ENCODE peak calls at places on chromosomes 7 and 10, in four cellular contexts. A is HepG2, T is GM12878, E is K562. R is an unnamed sample.

GRCh38 chr10:13500201-13500600 is 28.6 kb downstream of the BEND7 start:
- DNase-seq in A (peak), T (no peak), E (no peak), R (no peak)

GRCh38 chr7:37289781-37290180 is 158.9 kb downstream of the ELMO1 start:
- DNase-seq in A (no peak), T (no peak), E (no peak), R (no peak)

GRCh38 chr10:26780793-26781601 is 79.8 kb downstream of the ABI1 start:
- DNase-seq in A (no peak), T (peak), E (no peak), R (peak)

GRCh38 chr7:33043875-33044718 is 18.5 kb downstream of the NT5C3A start:
- DNase-seq in A (peak), T (no peak), E (no peak), R (no peak)

GRCh38 chr7:12436896-12437535 is 33.4 kb upstream of the VWDE start:
- DNase-seq in A (no peak), T (no peak), E (peak), R (no peak)

GRCh38 chr7:73937014-73937413 is 76.1 kb downstream of the TMEM270 start:
- DNase-seq in A (no peak), T (no peak), E (no peak), R (no peak)

GRCh38 chr10:18402766-18403346 is 248.5 kb downstream of the NSUN6 start:
- DNase-seq in A (no peak), T (no peak), E (no peak), R (no peak)

GRCh38 chr10:100146398-100146797 is 39.4 kb downstream of the ERLIN1 start:
- DNase-seq in A (no peak), T (no peak), E (no peak), R (no peak)

GRCh38 chr7:73933091-73933490 is 72.1 kb downstream of the TMEM270 start:
- DNase-seq in A (no peak), T (no peak), E (no peak), R (no peak)

GRCh38 chr7:149599636-149600206 is 102.1 kb upstream of the ZNF746 start:
- DNase-seq in A (no peak), T (no peak), E (no peak), R (no peak)

GRCh38 chr7:35878356-35878755 is 77.5 kb downstream of the SEPTIN7 start:
- DNase-seq in A (no peak), T (no peak), E (no peak), R (no peak)

GRCh38 chr7:106462914-106463482 is 178.2 kb upstream of the NAMPT start:
- DNase-seq in A (no peak), T (no peak), E (no peak), R (no peak)

GRCh38 chr7:23454880-23455526 is 15.3 kb downstream of the IGF2BP3 start:
- DNase-seq in A (no peak), T (no peak), E (no peak), R (no peak)

GRCh38 chr7:23445326-23445725 is 25.0 kb downstream of the IGF2BP3 start:
- DNase-seq in A (no peak), T (no peak), E (no peak), R (no peak)

GRCh38 chr7:23449941-23450340 is 20.4 kb downstream of the IGF2BP3 start:
- DNase-seq in A (no peak), T (no peak), E (no peak), R (no peak)

GRCh38 chr7:23456093-23456492 is 14.2 kb downstream of the IGF2BP3 start:
- DNase-seq in A (no peak), T (no peak), E (no peak), R (no peak)

DNA sequence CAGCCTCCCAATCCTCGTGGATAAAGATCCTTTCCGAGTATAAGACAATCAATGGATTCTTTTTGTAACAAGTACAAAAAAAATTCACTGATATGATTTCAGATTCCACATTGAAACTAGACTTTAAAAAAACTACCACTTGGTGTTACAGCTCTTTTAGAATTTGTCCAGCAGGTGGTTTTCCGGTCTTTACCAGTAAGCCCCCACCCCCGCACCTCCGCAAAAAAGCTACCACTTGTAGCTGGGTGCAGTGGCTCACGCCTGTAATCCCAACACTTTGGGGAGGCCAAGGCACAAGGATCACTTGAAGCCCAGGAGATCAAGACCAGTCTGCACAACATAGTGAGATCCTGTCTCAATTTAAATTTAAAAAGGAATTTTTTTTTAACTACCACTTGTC is 19.8 kb downstream of the IGF2BP3 start:
- DNase-seq in A (no peak), T (no peak), E (no peak), R (no peak)
- TF ChIP-seq GABPA in A (no peak), T (no peak), E (no peak), R (no peak)

GRCh38 chr10:132540456-132540855 is 2.9 kb downstream of the INPP5A start:
- DNase-seq in A (no peak), T (no peak), E (no peak), R (no peak)

GRCh38 chr10:132542086-132542775 is 4.6 kb downstream of the INPP5A start:
- DNase-seq in A (no peak), T (no peak), E (no peak), R (no peak)

GRCh38 chr10:132542819-132543218 is 5.2 kb downstream of the INPP5A start:
- DNase-seq in A (no peak), T (no peak), E (no peak), R (no peak)

GRCh38 chr10:132541129-132541528 is 3.5 kb downstream of the INPP5A start:
- DNase-seq in A (no peak), T (no peak), E (no peak), R (no peak)

DNA sequence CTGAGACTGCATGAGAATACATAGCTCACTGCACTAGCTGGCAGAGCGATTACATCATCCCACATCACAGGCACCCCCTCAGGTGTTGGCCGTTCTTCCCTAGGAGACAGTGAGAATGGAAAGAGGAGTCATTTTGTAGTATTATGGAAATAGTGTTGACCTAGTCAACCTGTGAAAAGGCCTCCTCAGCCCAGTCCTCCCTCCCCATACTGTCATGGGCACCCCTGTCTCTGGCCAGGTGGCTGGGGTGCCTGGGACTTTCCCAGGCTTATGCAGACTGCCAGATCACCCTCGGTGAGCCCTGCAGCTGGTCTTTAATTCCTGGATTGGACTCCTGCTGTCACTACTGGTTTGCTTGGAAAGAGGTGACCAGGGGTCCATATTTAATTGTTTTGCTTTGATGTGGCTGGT is 4.0 kb downstream of the INPP5A start:
- DNase-seq in A (no peak), T (no peak), E (no peak), R (no peak)
- TF ChIP-seq BRCA1 in A (no peak), T (no peak), E (no peak), R (no peak)

GRCh38 chr7:79118143-79118542 is 335.3 kb downstream of the MAGI2 start:
- DNase-seq in A (no peak), T (no peak), E (no peak), R (no peak)

GRCh38 chr7:79114875-79115274 is 338.6 kb downstream of the MAGI2 start:
- DNase-seq in A (no peak), T (no peak), E (no peak), R (no peak)
- TF ChIP-seq GABPA in A (no peak), T (no peak), E (no peak), R (no peak)

DNA sequence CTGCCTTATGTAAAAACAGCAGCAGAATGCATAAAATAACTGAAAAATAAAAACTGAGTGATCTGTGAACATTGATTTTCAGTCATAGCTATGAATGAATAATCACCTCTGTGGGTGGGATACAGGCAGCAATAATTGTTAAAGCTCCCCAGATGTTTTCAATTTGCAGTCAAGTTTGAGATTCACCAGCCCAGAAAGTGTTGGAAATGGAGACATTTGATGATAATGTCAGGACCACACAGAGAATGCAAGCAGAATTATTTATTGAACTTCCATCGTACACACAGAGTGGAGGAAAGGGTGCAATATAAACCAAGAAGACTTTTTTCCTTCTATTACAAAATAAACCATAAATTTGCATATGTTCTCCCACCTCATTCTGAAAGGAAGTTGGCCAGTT is 601.7 kb downstream of the ANKRD7 start:
- DNase-seq in A (no peak), T (no peak), E (no peak), R (no peak)
- TF ChIP-seq BRCA1 in A (no peak), T (no peak), E (no peak), R (no peak)

DNA sequence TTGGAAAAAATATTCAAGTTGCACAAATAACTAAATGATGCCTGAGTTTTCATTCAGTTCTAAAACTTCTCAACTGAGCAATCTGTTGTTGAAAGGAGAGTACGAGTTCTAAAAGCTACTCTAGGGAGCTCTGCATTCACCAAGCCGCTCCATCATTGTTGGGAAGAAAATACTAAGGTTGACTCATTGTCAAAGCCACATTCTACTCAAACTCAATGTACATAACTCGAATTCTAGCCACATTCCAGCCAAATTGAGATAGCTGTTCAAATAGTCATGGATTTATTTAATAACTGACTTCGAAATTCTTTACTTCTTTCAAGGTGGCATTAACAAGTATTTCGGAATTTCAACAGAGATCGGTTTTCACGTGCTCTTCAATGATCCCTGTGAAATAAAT is 63.4 kb downstream of the KIAA1217 start:
- DNase-seq in A (peak), T (no peak), E (no peak), R (no peak)
- TF ChIP-seq GABPA in A (no peak), T (no peak), E (no peak), R (no peak)

GRCh38 chr7:158074896-158075632 is 512.6 kb downstream of the PTPRN2 start:
- DNase-seq in A (no peak), T (no peak), E (peak), R (no peak)
- TF ChIP-seq BRCA1 in A (no peak), T (no peak), E (no peak), R (no peak)

GRCh38 chr7:100580466-100581283 is 5.3 kb downstream of the LRCH4 start:
- DNase-seq in A (no peak), T (no peak), E (no peak), R (no peak)

GRCh38 chr7:100583132-100584045 is 2.5 kb downstream of the LRCH4 start:
- DNase-seq in A (no peak), T (peak), E (peak), R (no peak)

GRCh38 chr7:100584046-100584676 is 1.8 kb downstream of the LRCH4 start:
- DNase-seq in A (no peak), T (no peak), E (peak), R (no peak)

GRCh38 chr7:100582041-100582579 is 3.8 kb downstream of the LRCH4 start:
- DNase-seq in A (no peak), T (no peak), E (no peak), R (no peak)

DNA sequence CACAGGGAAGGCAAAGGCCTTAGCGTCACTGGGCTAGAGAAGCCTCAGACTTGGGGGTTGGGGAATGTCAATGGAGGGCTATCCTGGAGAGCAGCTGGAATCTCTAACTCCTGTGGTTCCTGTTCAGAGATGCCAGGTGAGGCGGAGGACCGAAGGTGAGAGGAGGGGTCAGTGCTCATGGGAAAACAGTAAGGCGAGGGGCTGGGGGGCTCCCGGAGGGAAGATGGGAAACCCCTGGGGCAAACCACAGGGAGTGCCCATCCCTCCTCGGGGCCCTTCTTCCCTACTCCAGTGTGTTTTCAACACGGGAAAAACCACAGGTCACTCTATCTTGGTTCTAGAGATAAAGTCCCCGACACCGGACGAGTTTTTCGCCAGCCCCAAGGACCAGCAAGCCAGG is 3.3 kb downstream of the LRCH4 start:
- DNase-seq in A (no peak), T (no peak), E (no peak), R (no peak)
- TF ChIP-seq GABPA in A (no peak), T (no peak), E (no peak), R (no peak)

GRCh38 chr10:72276421-72277339 is 3.0 kb downstream of the DDIT4 start:
- DNase-seq in A (peak), T (no peak), E (peak), R (no peak)
- TF ChIP-seq BRCA1 in A (peak), T (no peak), E (no peak), R (no peak)

DNA sequence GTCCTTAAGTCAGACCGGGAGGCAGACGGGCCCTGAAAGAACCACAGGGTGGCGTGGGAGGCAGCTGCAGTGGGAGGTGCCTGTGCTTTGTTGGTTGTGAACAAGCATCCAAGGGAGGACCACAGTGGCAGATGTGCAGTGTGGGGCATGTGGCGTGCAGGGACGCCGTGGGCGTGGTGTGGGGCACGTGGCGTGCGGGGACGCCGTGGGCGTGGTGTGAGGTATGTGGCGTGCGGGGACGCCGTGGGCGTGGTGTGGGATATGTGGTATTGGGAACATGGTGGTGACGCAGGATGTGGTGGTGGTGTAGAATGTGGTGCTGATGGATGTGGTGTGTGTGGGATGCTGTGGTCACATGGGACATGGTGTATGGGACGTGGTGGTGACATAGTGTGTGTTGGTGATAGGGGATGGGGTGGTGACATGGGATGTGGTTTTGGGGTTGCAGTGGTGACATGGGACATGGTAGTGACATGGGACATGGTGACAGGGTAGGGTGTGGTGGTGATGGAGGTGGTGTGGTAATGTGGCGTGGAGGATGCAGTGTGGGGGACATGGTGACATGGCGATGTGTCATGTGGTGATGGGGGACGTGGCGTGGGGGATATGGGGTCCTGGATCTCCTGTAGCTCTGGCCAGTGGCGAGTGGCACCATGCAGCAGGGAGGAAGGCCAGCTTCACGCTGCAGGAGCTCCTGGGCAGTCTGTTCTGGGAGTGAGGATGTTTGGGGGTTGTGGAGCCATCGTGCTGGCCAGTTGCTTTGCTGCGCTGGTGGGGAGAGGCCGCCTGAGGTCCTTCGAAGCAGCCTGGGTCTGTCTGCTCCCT is 78.8 kb downstream of the INPP5A start:
- DNase-seq in A (no peak), T (no peak), E (no peak), R (no peak)
- TF ChIP-seq GABPA in A (no peak), T (no peak), E (no peak), R (no peak)

R was measured in H1.